ENCODE peak calls at places on chromosomes 2 and 18, in five cellular contexts. D, V, N, I and B are unnamed samples.

GRCh38 chr2:176553685-176554106 is 284.5 kb downstream of the MTX2 start:
- DNase-seq in D (peak; percentile 66), V (no peak), N (peak; percentile 14), I (no peak), B (peak; percentile 40)

GRCh38 chr2:120177973-120178372 is 45.2 kb downstream of the TMEM185B start:
- DNase-seq in D (no peak), V (no peak), N (no peak), I (peak; percentile 17), B (peak; percentile 12)

GRCh38 chr2:205198130-205198505 is 484.2 kb upstream of the NRP2 start:
- DNase-seq in D (no peak), V (no peak), N (peak; percentile 41), I (peak; percentile 51), B (no peak)

GRCh38 chr2:181273986-181274385 is 183.2 kb upstream of the ITGA4 start:
- DNase-seq in D (no peak), V (no peak), N (no peak), I (no peak), B (no peak)

GRCh38 chr18:51068111-51068510 is 38.1 kb downstream of the SMAD4 start:
- DNase-seq in D (no peak), V (no peak), N (peak; percentile 47), I (no peak), B (peak; percentile 26)

GRCh38 chr2:66346241-66346664 is 88.7 kb upstream of the MEIS1 start:
- DNase-seq in D (no peak), V (no peak), N (no peak), I (no peak), B (peak; percentile 24)

GRCh38 chr2:181072486-181072885 is 92.1 kb downstream of the UBE2E3 start:
- DNase-seq in D (no peak), V (no peak), N (peak; percentile 66), I (no peak), B (peak; percentile 41)

GRCh38 chr2:172783091-172783898 is 47.6 kb downstream of the RAPGEF4 start:
- DNase-seq in D (no peak), V (no peak), N (peak; percentile 81), I (peak; percentile 82), B (peak; percentile 50)

GRCh38 chr2:207813942-207814341 is 44.2 kb upstream of the FZD5 start:
- DNase-seq in D (no peak), V (no peak), N (no peak), I (no peak), B (no peak)

GRCh38 chr2:63710732-63711131 is 122.0 kb downstream of the MDH1 start:
- DNase-seq in D (no peak), V (no peak), N (no peak), I (no peak), B (no peak)

GRCh38 chr2:173079968-173080860 is 4.6 kb downstream of the MAP3K20 start:
- DNase-seq in D (no peak), V (no peak), N (peak; percentile 87), I (peak; percentile 82), B (peak; percentile 91)

GRCh38 chr2:204691911-204692510 is 146.7 kb downstream of the PARD3B start:
- DNase-seq in D (no peak), V (no peak), N (peak; percentile 90), I (peak; percentile 66), B (peak; percentile 86)

GRCh38 chr2:227822416-227823003 is 8.9 kb downstream of the CCL20 start:
- DNase-seq in D (no peak), V (no peak), N (no peak), I (no peak), B (no peak)

GRCh38 chr2:86044614-86045013 is 61.1 kb downstream of the POLR1A start:
- DNase-seq in D (no peak), V (no peak), N (no peak), I (no peak), B (no peak)

GRCh38 chr2:71156531-71156930 is 26.1 kb downstream of the MPHOSPH10 start:
- DNase-seq in D (no peak), V (no peak), N (no peak), I (peak; percentile 69), B (no peak)

GRCh38 chr2:227671170-227671887 is 4.7 kb downstream of the SCYGR5 start:
- DNase-seq in D (no peak), V (no peak), N (no peak), I (no peak), B (no peak)

GRCh38 chr2:132550285-132550684 is 119.7 kb downstream of the LYPD1 start:
- DNase-seq in D (no peak), V (no peak), N (no peak), I (peak; percentile 23), B (no peak)

GRCh38 chr2:23425886-23426283 is 40.9 kb downstream of the KLHL29 start:
- DNase-seq in D (no peak), V (no peak), N (peak; percentile 22), I (no peak), B (no peak)

GRCh38 chr18:26480897-26481795 is 67.2 kb downstream of the KCTD1 start:
- DNase-seq in D (no peak), V (no peak), N (peak; percentile 71), I (peak; percentile 92), B (peak; percentile 97)

GRCh38 chr2:222776792-222777191 is 84.0 kb upstream of the ACSL3 start:
- DNase-seq in D (no peak), V (no peak), N (no peak), I (no peak), B (no peak)

GRCh38 chr18:11162889-11163288 is 13.5 kb upstream of the PIEZO2 start:
- DNase-seq in D (no peak), V (no peak), N (no peak), I (no peak), B (no peak)

GRCh38 chr2:72940786-72941185 is 23.5 kb downstream of the EMX1 start:
- DNase-seq in D (no peak), V (no peak), N (peak; percentile 33), I (peak; percentile 98), B (no peak)

GRCh38 chr2:39913648-39914456 is 134.8 kb upstream of the THUMPD2 start:
- DNase-seq in D (no peak), V (no peak), N (peak; percentile 66), I (peak; percentile 38), B (peak; percentile 73)

GRCh38 chr2:58633576-58634365 is 392.6 kb upstream of the FANCL start:
- DNase-seq in D (no peak), V (no peak), N (peak; percentile 44), I (no peak), B (peak; percentile 89)

GRCh38 chr2:234958746-234959395 is 7.1 kb downstream of the SH3BP4 start:
- DNase-seq in D (peak; percentile 31), V (no peak), N (no peak), I (no peak), B (no peak)

GRCh38 chr2:25473758-25474335 is 132.1 kb upstream of the DNMT3A start:
- DNase-seq in D (peak; percentile 49), V (no peak), N (no peak), I (no peak), B (no peak)

GRCh38 chr2:26847663-26848335 is at the start of gene DPYSL5:
- DNase-seq in D (no peak), V (no peak), N (no peak), I (peak; percentile 77), B (no peak)
- H3K27me3 ChIP-seq in D (peaks cover 87% of the 10 kb centered on the region), V (peaks cover 57% of the 10 kb centered on the region), N (peaks cover 64% of the 10 kb centered on the region), I (peaks cover 85% of the 10 kb centered on the region), B (peaks cover 50% of the 10 kb centered on the region)

DNA sequence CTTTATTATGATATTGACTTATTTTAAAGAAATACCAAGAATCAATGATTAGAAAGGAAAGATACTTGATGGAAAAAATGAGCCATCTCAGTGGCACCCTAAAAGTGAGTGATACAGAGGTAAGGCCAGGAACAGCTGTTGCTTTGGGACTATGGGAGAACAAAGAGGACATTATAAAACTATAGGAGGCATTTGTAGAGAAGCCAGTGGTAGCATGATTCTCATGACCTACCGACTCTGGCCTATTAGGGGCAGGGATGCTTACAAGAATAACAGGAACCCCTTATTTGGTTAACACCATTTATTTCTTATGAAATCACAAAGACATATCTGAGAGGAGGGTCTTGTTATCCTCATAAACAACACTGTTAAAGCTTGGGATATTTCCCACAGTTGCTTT is 162.2 kb downstream of the RIT2 start:
- DNase-seq in D (no peak), V (no peak), N (no peak), I (no peak), B (no peak)
- H3K36me3 ChIP-seq in D (no peaks in the 10 kb centered on the region), V (no peaks in the 10 kb centered on the region), N (no peaks in the 10 kb centered on the region), I (no peaks in the 10 kb centered on the region), B (no peaks in the 10 kb centered on the region)

GRCh38 chr2:118307864-118308263 is 219.6 kb downstream of the INSIG2 start:
- DNase-seq in D (no peak), V (no peak), N (no peak), I (peak; percentile 76), B (no peak)
- H3K27me3 ChIP-seq in D (peaks cover 56% of the 10 kb centered on the region), V (no peaks in the 10 kb centered on the region), N (no peaks in the 10 kb centered on the region), I (no peaks in the 10 kb centered on the region), B (no peaks in the 10 kb centered on the region)

GRCh38 chr18:57655740-57656139 is 34.1 kb upstream of the NARS1 start:
- DNase-seq in D (no peak), V (no peak), N (no peak), I (no peak), B (no peak)

GRCh38 chr18:57659463-57660102 is 37.9 kb upstream of the NARS1 start:
- DNase-seq in D (no peak), V (no peak), N (peak; percentile 37), I (no peak), B (no peak)

GRCh38 chr18:57664600-57665165 is 43.0 kb upstream of the NARS1 start:
- DNase-seq in D (no peak), V (no peak), N (no peak), I (no peak), B (no peak)

GRCh38 chr18:57657566-57657965 is 35.9 kb upstream of the NARS1 start:
- DNase-seq in D (no peak), V (no peak), N (no peak), I (no peak), B (no peak)

DNA sequence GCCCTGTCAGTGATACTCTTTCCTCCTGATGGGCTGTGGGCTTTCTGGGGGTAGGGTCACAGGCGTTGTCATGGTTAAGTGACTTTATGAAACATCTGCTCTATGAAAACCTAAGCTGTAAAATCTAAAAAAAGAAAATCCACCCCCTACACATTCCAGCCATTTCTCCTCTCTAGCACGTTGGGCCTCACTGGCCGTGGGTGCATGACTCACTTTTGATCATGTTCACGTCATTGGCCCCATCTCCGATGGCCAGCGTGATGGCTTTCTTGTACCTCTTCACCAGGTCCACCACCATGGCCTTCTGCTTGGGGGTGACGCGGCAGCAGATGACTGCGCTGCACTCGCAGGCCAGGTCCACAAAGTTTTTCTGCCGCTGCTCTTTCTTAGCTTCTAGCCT is 39.3 kb upstream of the NARS1 start:
- DNase-seq in D (no peak), V (no peak), N (peak; percentile 86), I (peak; percentile 93), B (no peak)
- H3K36me3 ChIP-seq in D (peaks cover 31% of the 10 kb centered on the region), V (no peaks in the 10 kb centered on the region), N (peaks cover 23% of the 10 kb centered on the region), I (peaks cover 84% of the 10 kb centered on the region), B (peaks cover 3% of the 10 kb centered on the region)

DNA sequence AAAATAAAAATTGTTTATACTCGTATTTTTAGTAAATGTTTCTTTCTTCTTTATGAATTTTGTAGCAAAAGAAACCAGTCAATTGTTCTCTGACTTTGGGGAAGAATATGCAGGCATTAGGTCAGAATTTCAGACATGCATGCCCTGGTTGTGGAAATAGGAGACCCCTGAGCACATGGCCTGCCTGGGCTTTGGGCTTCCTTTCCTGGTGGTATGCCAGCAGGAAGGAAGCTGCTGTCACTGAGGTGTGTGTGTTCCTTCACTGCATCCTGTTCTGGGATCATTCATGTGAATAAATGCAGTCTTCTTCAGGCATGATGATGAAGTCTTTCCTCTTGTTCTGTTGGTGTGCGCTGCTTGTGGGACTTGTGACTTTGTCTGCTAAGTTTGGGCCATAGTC is 920.2 kb upstream of the VRK2 start:
- DNase-seq in D (no peak), V (no peak), N (no peak), I (no peak), B (no peak)
- H3K27me3 ChIP-seq in D (no peaks in the 10 kb centered on the region), V (no peaks in the 10 kb centered on the region), N (no peaks in the 10 kb centered on the region), I (no peaks in the 10 kb centered on the region), B (no peaks in the 10 kb centered on the region)